ENCODE peak calls at places on chromosomes 6 and 20, in eight cellular contexts. K, P, G, Y, H, B, N and E are unnamed samples.

GRCh38 chr20:37880726-37881591 is 22.0 kb upstream of the VSTM2L start:
- DNase-seq in G (no peak), H (no peak), K (peak), Y (peak), B (no peak), N (no peak), P (no peak), E (no peak)

GRCh38 chr6:33692760-33693158 is 18.7 kb downstream of the UQCC2 start:
- DNase-seq in P (no peak), G (peak), H (no peak), K (peak), N (no peak), B (no peak), Y (peak), E (peak)

GRCh38 chr6:19896580-19897010 is 59.4 kb downstream of the ID4 start:
- DNase-seq in P (no peak), G (no peak), Y (no peak), H (no peak), B (no peak), K (no peak), N (no peak), E (no peak)

GRCh38 chr6:50637267-50637666 is 76.1 kb upstream of the TFAP2D start:
- DNase-seq in N (no peak), B (no peak), H (no peak), Y (peak), K (no peak), P (no peak), G (no peak), E (no peak)

GRCh38 chr6:43221046-43221773 is 8.1 kb downstream of the DNPH1 start:
- DNase-seq in N (no peak), K (no peak), P (no peak), G (no peak), Y (no peak), H (no peak), B (peak), E (no peak)

GRCh38 chr6:90421656-90422055 is 125.0 kb upstream of the BACH2 start:
- DNase-seq in G (no peak), H (no peak), Y (no peak), K (no peak), P (no peak), B (no peak), N (no peak), E (no peak)

GRCh38 chr20:64106981-64107735 is at the start of gene NPBWR2:
- DNase-seq in K (peak), Y (no peak), H (no peak), N (no peak), G (no peak), B (no peak), P (no peak), E (no peak)

GRCh38 chr6:17417817-17418216 is 24.4 kb downstream of the CAP2 start:
- DNase-seq in P (no peak), K (no peak), N (peak), G (no peak), B (no peak), H (no peak), Y (no peak), E (no peak)

GRCh38 chr6:28880894-28881780 is 42.6 kb downstream of the TRIM27 start:
- DNase-seq in N (peak), G (peak), B (peak), H (peak), Y (peak), K (peak), P (peak), E (no peak)

GRCh38 chr6:34370371-34370770 is 22.1 kb downstream of the NUDT3 start:
- DNase-seq in H (no peak), K (no peak), B (peak), N (no peak), G (no peak), Y (peak), P (no peak), E (no peak)

GRCh38 chr20:23164176-23164601 is 78.1 kb upstream of the CD93 start:
- DNase-seq in N (no peak), H (no peak), K (no peak), G (no peak), P (no peak), B (no peak), Y (no peak), E (no peak)

GRCh38 chr6:139423970-139424667 is 49.7 kb upstream of the CITED2 start:
- DNase-seq in K (no peak), Y (no peak), H (no peak), G (no peak), P (no peak), B (no peak), N (no peak), E (no peak)

GRCh38 chr6:156904176-156904967 is 127.2 kb downstream of the ARID1B start:
- DNase-seq in Y (no peak), B (no peak), H (no peak), G (no peak), P (no peak), N (no peak), K (no peak), E (no peak)

GRCh38 chr6:34381086-34381485 is 11.4 kb downstream of the NUDT3 start:
- DNase-seq in Y (no peak), G (no peak), B (no peak), N (peak), K (no peak), H (no peak), P (no peak), E (no peak)